ENCODE peak calls at places on chromosomes 16 and 17, in six cellular contexts. One of them, this sample, is unnamed.

GRCh38 chr17:51629232-51629631 is 368.9 kb downstream of the UTP18 start:
- DNase-seq in body of pancreas: no peak
- DNase-seq in mesothelial cell of epicardium: no peak
- DNase-seq in activated B cell treated with CpG ODN at 0.5 μM for 24 hours: no peak
- DNase-seq in Peyer's patch: no peak
- DNase-seq in heart right ventricle: no peak
- DNase-seq in this sample: no peak

GRCh38 chr16:4936181-4936990 is 562 bp downstream of the PPL start:
- DNase-seq in Peyer's patch: peak
- DNase-seq in heart right ventricle: no peak
- DNase-seq in mesothelial cell of epicardium: no peak
- DNase-seq in activated B cell treated with CpG ODN at 0.5 μM for 24 hours: no peak
- DNase-seq in body of pancreas: peak
- DNase-seq in this sample: no peak

GRCh38 chr16:5619314-5619713 is 521.7 kb upstream of the EEF2KMT start:
- DNase-seq in heart right ventricle: no peak
- DNase-seq in mesothelial cell of epicardium: no peak
- DNase-seq in Peyer's patch: no peak
- DNase-seq in body of pancreas: no peak
- DNase-seq in activated B cell treated with CpG ODN at 0.5 μM for 24 hours: no peak
- DNase-seq in this sample: no peak

GRCh38 chr17:3208484-3208883 is 1.0 kb downstream of the OR1A1 start:
- DNase-seq in mesothelial cell of epicardium: no peak
- DNase-seq in heart right ventricle: no peak
- DNase-seq in activated B cell treated with CpG ODN at 0.5 μM for 24 hours: no peak
- DNase-seq in body of pancreas: no peak
- DNase-seq in Peyer's patch: no peak
- DNase-seq in this sample: no peak

GRCh38 chr17:10198509-10199249 is at the start of gene GAS7:
- DNase-seq in activated B cell treated with CpG ODN at 0.5 μM for 24 hours: peak
- DNase-seq in body of pancreas: peak
- DNase-seq in mesothelial cell of epicardium: peak
- DNase-seq in heart right ventricle: peak
- DNase-seq in Peyer's patch: peak
- DNase-seq in this sample: peak

GRCh38 chr17:48649741-48650140 is 23.6 kb upstream of the HOXB9 start:
- DNase-seq in Peyer's patch: no peak
- DNase-seq in activated B cell treated with CpG ODN at 0.5 μM for 24 hours: no peak
- DNase-seq in body of pancreas: no peak
- DNase-seq in mesothelial cell of epicardium: no peak
- DNase-seq in heart right ventricle: no peak
- DNase-seq in this sample: no peak

GRCh38 chr17:66975614-66976378 is 11.3 kb downstream of the CACNG4 start:
- DNase-seq in activated B cell treated with CpG ODN at 0.5 μM for 24 hours: no peak
- DNase-seq in heart right ventricle: no peak
- DNase-seq in body of pancreas: peak
- DNase-seq in mesothelial cell of epicardium: no peak
- DNase-seq in Peyer's patch: no peak
- DNase-seq in this sample: no peak

GRCh38 chr16:81350306-81350615 is 35.5 kb downstream of the GAN start:
- DNase-seq in activated B cell treated with CpG ODN at 0.5 μM for 24 hours: no peak
- DNase-seq in heart right ventricle: no peak
- DNase-seq in Peyer's patch: no peak
- DNase-seq in mesothelial cell of epicardium: no peak
- DNase-seq in body of pancreas: no peak
- DNase-seq in this sample: no peak

GRCh38 chr17:80938556-80938955 is 53.1 kb upstream of the CHMP6 start:
- DNase-seq in body of pancreas: peak
- DNase-seq in activated B cell treated with CpG ODN at 0.5 μM for 24 hours: no peak
- DNase-seq in heart right ventricle: no peak
- DNase-seq in mesothelial cell of epicardium: no peak
- DNase-seq in Peyer's patch: no peak
- DNase-seq in this sample: no peak

GRCh38 chr17:28065706-28066105 is 23.2 kb downstream of the NLK start:
- DNase-seq in Peyer's patch: no peak
- DNase-seq in body of pancreas: no peak
- DNase-seq in mesothelial cell of epicardium: no peak
- DNase-seq in activated B cell treated with CpG ODN at 0.5 μM for 24 hours: no peak
- DNase-seq in heart right ventricle: no peak
- DNase-seq in this sample: no peak

GRCh38 chr16:66277311-66278070 is 89.0 kb upstream of the CDH5 start:
- DNase-seq in activated B cell treated with CpG ODN at 0.5 μM for 24 hours: no peak
- DNase-seq in Peyer's patch: no peak
- DNase-seq in mesothelial cell of epicardium: no peak
- DNase-seq in body of pancreas: no peak
- DNase-seq in heart right ventricle: no peak
- DNase-seq in this sample: no peak

GRCh38 chr17:79231766-79232287 is 157.2 kb downstream of the ENGASE start:
- DNase-seq in heart right ventricle: no peak
- DNase-seq in Peyer's patch: no peak
- DNase-seq in activated B cell treated with CpG ODN at 0.5 μM for 24 hours: no peak
- DNase-seq in mesothelial cell of epicardium: no peak
- DNase-seq in body of pancreas: no peak
- DNase-seq in this sample: no peak

GRCh38 chr16:14063618-14064581 is 7.2 kb upstream of the MRTFB start:
- DNase-seq in heart right ventricle: no peak
- DNase-seq in activated B cell treated with CpG ODN at 0.5 μM for 24 hours: no peak
- DNase-seq in mesothelial cell of epicardium: no peak
- DNase-seq in body of pancreas: no peak
- DNase-seq in Peyer's patch: no peak
- DNase-seq in this sample: no peak

GRCh38 chr16:14061732-14062259 is 9.3 kb upstream of the MRTFB start:
- DNase-seq in mesothelial cell of epicardium: no peak
- DNase-seq in activated B cell treated with CpG ODN at 0.5 μM for 24 hours: no peak
- DNase-seq in Peyer's patch: no peak
- DNase-seq in heart right ventricle: no peak
- DNase-seq in body of pancreas: no peak
- DNase-seq in this sample: no peak

GRCh38 chr16:14056970-14057369 is 14.1 kb upstream of the MRTFB start:
- DNase-seq in activated B cell treated with CpG ODN at 0.5 μM for 24 hours: no peak
- DNase-seq in heart right ventricle: no peak
- DNase-seq in mesothelial cell of epicardium: no peak
- DNase-seq in body of pancreas: no peak
- DNase-seq in Peyer's patch: no peak
- DNase-seq in this sample: no peak

GRCh38 chr16:14062261-14062660 is 8.9 kb upstream of the MRTFB start:
- DNase-seq in heart right ventricle: no peak
- DNase-seq in mesothelial cell of epicardium: no peak
- DNase-seq in Peyer's patch: no peak
- DNase-seq in activated B cell treated with CpG ODN at 0.5 μM for 24 hours: no peak
- DNase-seq in body of pancreas: no peak
- DNase-seq in this sample: no peak

GRCh38 chr16:14057878-14058382 is 13.2 kb upstream of the MRTFB start:
- DNase-seq in mesothelial cell of epicardium: no peak
- DNase-seq in body of pancreas: no peak
- DNase-seq in activated B cell treated with CpG ODN at 0.5 μM for 24 hours: no peak
- DNase-seq in Peyer's patch: no peak
- DNase-seq in heart right ventricle: peak
- DNase-seq in this sample: no peak
- TF ChIP-seq CTCF in mesothelial cell of epicardium: no peak
- TF ChIP-seq CTCF in body of pancreas: no peak
- TF ChIP-seq CTCF in activated B cell treated with CpG ODN at 0.5 μM for 24 hours: no peak
- TF ChIP-seq CTCF in Peyer's patch: no peak
- TF ChIP-seq CTCF in heart right ventricle: no peak
- TF ChIP-seq CTCF in this sample: no peak

GRCh38 chr17:21019976-21020575 is 22.7 kb downstream of the USP22 start:
- DNase-seq in mesothelial cell of epicardium: no peak
- DNase-seq in Peyer's patch: no peak
- DNase-seq in activated B cell treated with CpG ODN at 0.5 μM for 24 hours: no peak
- DNase-seq in heart right ventricle: no peak
- DNase-seq in body of pancreas: peak
- DNase-seq in this sample: peak
- TF ChIP-seq CTCF in mesothelial cell of epicardium: no peak
- TF ChIP-seq CTCF in Peyer's patch: peak
- TF ChIP-seq CTCF in activated B cell treated with CpG ODN at 0.5 μM for 24 hours: no peak
- TF ChIP-seq CTCF in heart right ventricle: peak
- TF ChIP-seq CTCF in body of pancreas: peak
- TF ChIP-seq CTCF in this sample: peak

DNA sequence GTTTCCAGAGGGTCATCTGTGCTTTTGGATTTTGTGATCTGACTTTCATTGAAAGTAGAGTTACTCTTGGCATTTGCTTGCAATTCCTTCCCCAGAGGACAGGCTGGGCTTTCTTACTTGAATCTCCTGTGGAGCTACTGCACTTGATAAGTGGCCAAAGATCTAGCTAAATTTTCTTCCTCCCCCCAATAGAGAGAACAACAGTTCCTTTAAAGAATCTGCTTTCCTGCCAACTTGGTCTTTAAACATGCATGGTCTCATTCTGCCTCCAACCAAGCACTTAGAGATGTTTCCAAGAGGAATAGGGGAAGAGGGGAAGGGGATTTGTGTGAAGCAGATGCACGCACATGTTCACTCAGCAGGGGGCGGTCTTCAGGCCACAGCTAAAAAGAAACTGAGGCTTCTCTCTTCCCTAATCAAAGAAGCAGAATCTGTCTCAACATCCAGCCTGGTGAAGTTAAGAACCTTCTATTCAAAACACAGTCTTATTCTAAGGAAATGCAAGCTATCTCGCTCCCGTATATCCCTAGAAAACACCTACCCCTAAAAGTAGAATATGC is 229.6 kb downstream of the ZFHX3 start:
- DNase-seq in body of pancreas: no peak
- DNase-seq in mesothelial cell of epicardium: no peak
- DNase-seq in Peyer's patch: no peak
- DNase-seq in activated B cell treated with CpG ODN at 0.5 μM for 24 hours: no peak
- DNase-seq in heart right ventricle: no peak
- DNase-seq in this sample: no peak
- TF ChIP-seq CTCF in body of pancreas: no peak
- TF ChIP-seq CTCF in mesothelial cell of epicardium: no peak
- TF ChIP-seq CTCF in Peyer's patch: no peak
- TF ChIP-seq CTCF in activated B cell treated with CpG ODN at 0.5 μM for 24 hours: no peak
- TF ChIP-seq CTCF in heart right ventricle: peak
- TF ChIP-seq CTCF in this sample: no peak

GRCh38 chr17:7239091-7240027 is at the start of gene PHF23:
- DNase-seq in Peyer's patch: peak
- DNase-seq in heart right ventricle: peak
- DNase-seq in body of pancreas: peak
- DNase-seq in mesothelial cell of epicardium: peak
- DNase-seq in activated B cell treated with CpG ODN at 0.5 μM for 24 hours: peak
- DNase-seq in this sample: peak

GRCh38 chr17:7241783-7242716 is at the start of gene GABARAP:
- DNase-seq in mesothelial cell of epicardium: peak
- DNase-seq in heart right ventricle: peak
- DNase-seq in body of pancreas: peak
- DNase-seq in Peyer's patch: peak
- DNase-seq in activated B cell treated with CpG ODN at 0.5 μM for 24 hours: peak
- DNase-seq in this sample: peak

GRCh38 chr17:7241047-7241733 is 1.1 kb downstream of the GABARAP start:
- DNase-seq in activated B cell treated with CpG ODN at 0.5 μM for 24 hours: no peak
- DNase-seq in heart right ventricle: no peak
- DNase-seq in body of pancreas: no peak
- DNase-seq in mesothelial cell of epicardium: no peak
- DNase-seq in Peyer's patch: no peak
- DNase-seq in this sample: no peak

GRCh38 chr17:7240375-7240774 is 1.1 kb upstream of the PHF23 start:
- DNase-seq in Peyer's patch: no peak
- DNase-seq in heart right ventricle: no peak
- DNase-seq in activated B cell treated with CpG ODN at 0.5 μM for 24 hours: no peak
- DNase-seq in mesothelial cell of epicardium: no peak
- DNase-seq in body of pancreas: no peak
- DNase-seq in this sample: no peak

DNA sequence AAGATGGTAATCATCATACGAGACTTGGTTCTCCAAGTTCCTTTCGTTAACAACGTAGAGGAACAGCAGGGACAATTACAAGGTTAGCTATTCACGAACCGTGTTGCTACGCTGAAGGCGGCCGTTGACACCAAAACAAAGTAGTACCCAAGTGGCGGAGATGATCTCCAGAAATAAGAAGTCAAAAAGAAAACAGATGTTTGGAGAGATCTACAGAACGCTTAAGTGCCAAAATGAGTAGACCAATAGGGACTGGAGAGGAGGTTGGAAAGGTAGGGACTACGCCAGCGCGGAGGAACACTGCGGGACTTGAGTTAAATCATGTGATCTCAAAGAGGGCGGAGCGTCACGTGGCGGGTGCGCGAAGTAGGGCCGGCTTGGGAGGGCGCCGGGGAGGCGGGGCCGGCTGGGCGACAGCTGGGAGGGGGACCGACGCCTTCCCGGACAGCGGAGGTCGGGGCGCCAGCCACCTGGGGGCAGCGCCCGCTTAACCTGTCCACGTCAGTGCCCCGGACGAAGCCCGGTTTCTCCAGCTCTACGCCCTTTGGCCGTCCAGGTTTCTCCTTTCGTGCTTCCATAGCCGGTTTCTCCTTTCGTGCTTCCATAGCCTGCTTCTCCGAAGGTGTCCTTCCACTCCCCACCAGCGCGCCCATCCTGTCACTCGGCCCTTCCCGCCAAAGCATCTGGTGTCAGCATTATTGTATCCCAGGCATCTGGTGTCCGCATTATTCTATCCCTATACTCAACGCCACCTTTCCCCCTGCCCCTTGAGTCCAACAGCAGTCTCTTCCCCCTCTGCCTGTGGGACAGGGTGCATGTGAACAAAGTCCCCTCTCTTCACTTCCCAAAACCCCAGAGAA is 698 bp upstream of the GABARAP start:
- DNase-seq in heart right ventricle: peak
- DNase-seq in mesothelial cell of epicardium: peak
- DNase-seq in Peyer's patch: peak
- DNase-seq in activated B cell treated with CpG ODN at 0.5 μM for 24 hours: peak
- DNase-seq in body of pancreas: peak
- DNase-seq in this sample: peak
- TF ChIP-seq CTCF in heart right ventricle: peak
- TF ChIP-seq CTCF in mesothelial cell of epicardium: no peak
- TF ChIP-seq CTCF in Peyer's patch: peak
- TF ChIP-seq CTCF in activated B cell treated with CpG ODN at 0.5 μM for 24 hours: no peak
- TF ChIP-seq CTCF in body of pancreas: peak
- TF ChIP-seq CTCF in this sample: no peak

This sample was measured in natural killer cell.